ENCODE peak calls at places on chromosome 19, in five cellular contexts. I is K562, R is WTC11, Q is GM12878, Z is HepG2. L is an unnamed sample.

GRCh38 chr19:48310227-48310626 is 15.1 kb upstream of the EMP3 start:
- DNase-seq in I (no peak), R (no peak), Q (no peak), Z (peak), L (no peak)

GRCh38 chr19:48344892-48345291 is 18.8 kb downstream of the TMEM143 start:
- DNase-seq in I (peak), R (peak), Q (no peak), Z (no peak), L (no peak)

GRCh38 chr19:40599331-40600085 is 1.7 kb upstream of the LTBP4 start:
- DNase-seq in I (no peak), R (no peak), Q (no peak), Z (no peak), L (no peak)

GRCh38 chr19:38970664-38971532 is 4.6 kb downstream of the FBXO17 start:
- DNase-seq in I (no peak), R (no peak), Q (no peak), Z (no peak), L (no peak)

GRCh38 chr19:632228-633067 is 889 bp downstream of the POLRMT start:
- DNase-seq in I (peak), R (peak), Q (no peak), Z (peak), L (peak)

GRCh38 chr19:17775991-17776803 is 18.7 kb upstream of the B3GNT3 start:
- DNase-seq in I (no peak), R (no peak), Q (peak), Z (no peak), L (no peak)

GRCh38 chr19:44539236-44539819 is 9.9 kb upstream of the CEACAM20 start:
- DNase-seq in I (no peak), R (no peak), Q (no peak), Z (no peak), L (no peak)

GRCh38 chr19:29515233-29515619 is 10.6 kb upstream of the VSTM2B start:
- DNase-seq in I (no peak), R (no peak), Q (no peak), Z (no peak), L (no peak)

GRCh38 chr19:45356760-45357444 is 13.5 kb downstream of the ERCC2 start:
- DNase-seq in I (no peak), R (no peak), Q (no peak), Z (no peak), L (no peak)

GRCh38 chr19:43423779-43424178 is 9.1 kb downstream of the TEX101 start:
- DNase-seq in I (no peak), R (no peak), Q (no peak), Z (no peak), L (no peak)

GRCh38 chr19:17610384-17610783 is 54.9 kb downstream of the COLGALT1 start:
- DNase-seq in I (peak), R (no peak), Q (no peak), Z (peak), L (peak)

GRCh38 chr19:40800339-40800996 is 1.5 kb downstream of the EGLN2 start:
- DNase-seq in I (no peak), R (no peak), Q (no peak), Z (no peak), L (no peak)

GRCh38 chr19:42254850-42255765 is at the start of gene ERF:
- DNase-seq in I (peak), R (peak), Q (peak), Z (peak), L (peak)

GRCh38 chr19:42293539-42293938 is 8.4 kb upstream of the PRR19 start:
- DNase-seq in I (no peak), R (peak), Q (no peak), Z (no peak), L (no peak)

GRCh38 chr19:39093761-39094160 is 9.6 kb downstream of the ACP7 start:
- DNase-seq in I (no peak), R (no peak), Q (no peak), Z (no peak), L (peak)

GRCh38 chr19:751501-752341 is 809 bp downstream of the MISP start:
- DNase-seq in I (peak), R (no peak), Q (no peak), Z (peak), L (peak)

GRCh38 chr19:10587022-10587838 is at the start of gene AP1M2:
- DNase-seq in I (peak), R (peak), Q (no peak), Z (no peak), L (no peak)

GRCh38 chr19:46015961-46016425 is 6.9 kb downstream of the PGLYRP1 start:
- DNase-seq in I (no peak), R (no peak), Q (no peak), Z (no peak), L (no peak)

DNA sequence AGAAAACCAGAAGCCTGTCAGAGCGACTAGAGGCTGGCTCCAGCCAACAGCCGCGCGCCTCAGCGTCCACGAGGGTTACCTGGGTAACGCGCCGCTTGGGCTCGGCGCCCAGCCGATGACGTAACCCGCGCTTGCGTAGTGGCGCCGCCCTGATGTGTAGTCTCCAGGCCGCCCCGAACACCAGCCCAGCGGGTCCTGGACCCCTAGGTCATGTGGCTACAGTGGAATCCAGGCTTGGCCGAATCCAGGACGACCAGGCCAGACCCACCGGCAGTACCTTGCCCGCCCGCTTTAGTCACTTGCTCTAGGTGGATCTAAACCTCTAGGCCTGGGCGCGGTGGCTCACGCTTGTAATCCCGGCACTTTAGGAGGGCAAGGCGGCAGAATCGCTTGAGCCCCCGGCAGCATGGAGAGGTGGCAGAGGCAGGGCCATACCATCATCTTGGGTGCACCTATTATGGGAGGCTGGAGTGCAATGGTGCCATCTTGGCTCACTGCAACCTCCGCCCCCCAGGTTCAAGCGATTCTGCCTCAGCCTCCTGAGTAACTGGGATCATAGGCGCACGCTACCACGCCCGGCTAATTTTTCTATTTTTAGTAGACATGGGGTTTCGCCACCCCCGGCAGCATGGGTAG is 7.2 kb upstream of the ZNF606 start:
- DNase-seq in I (peak), R (peak), Q (no peak), Z (no peak), L (peak)
- TF ChIP-seq ESRRA in I (no peak), R (no peak), Q (no peak), Z (no peak), L (no peak)

GRCh38 chr19:36081385-36081784 is 26.7 kb downstream of the WDR62 start:
- DNase-seq in I (no peak), R (no peak), Q (no peak), Z (no peak), L (no peak)
- TF ChIP-seq ESRRA in I (no peak), R (no peak), Q (no peak), Z (no peak), L (no peak)

GRCh38 chr19:15469513-15470297 is 5.4 kb upstream of the RASAL3 start:
- DNase-seq in I (no peak), R (peak), Q (no peak), Z (no peak), L (no peak)
- TF ChIP-seq ESRRA in I (no peak), R (no peak), Q (no peak), Z (no peak), L (no peak)

GRCh38 chr19:15280915-15281683 is 48.9 kb upstream of the EPHX3 start:
- DNase-seq in I (peak), R (no peak), Q (no peak), Z (peak), L (peak)
- TF ChIP-seq ESRRA in I (no peak), R (no peak), Q (no peak), Z (no peak), L (no peak)

GRCh38 chr19:27891411-27891810 is 1321.5 kb downstream of the UQCRFS1 start:
- DNase-seq in I (no peak), R (no peak), Q (no peak), Z (no peak), L (no peak)

GRCh38 chr19:27887946-27888345 is 1325.0 kb downstream of the UQCRFS1 start:
- DNase-seq in I (no peak), R (no peak), Q (no peak), Z (no peak), L (no peak)

GRCh38 chr19:27890696-27891095 is 1322.3 kb downstream of the UQCRFS1 start:
- DNase-seq in I (no peak), R (no peak), Q (no peak), Z (no peak), L (no peak)

GRCh38 chr19:27890206-27890605 is 1322.7 kb downstream of the UQCRFS1 start:
- DNase-seq in I (no peak), R (no peak), Q (no peak), Z (no peak), L (no peak)

DNA sequence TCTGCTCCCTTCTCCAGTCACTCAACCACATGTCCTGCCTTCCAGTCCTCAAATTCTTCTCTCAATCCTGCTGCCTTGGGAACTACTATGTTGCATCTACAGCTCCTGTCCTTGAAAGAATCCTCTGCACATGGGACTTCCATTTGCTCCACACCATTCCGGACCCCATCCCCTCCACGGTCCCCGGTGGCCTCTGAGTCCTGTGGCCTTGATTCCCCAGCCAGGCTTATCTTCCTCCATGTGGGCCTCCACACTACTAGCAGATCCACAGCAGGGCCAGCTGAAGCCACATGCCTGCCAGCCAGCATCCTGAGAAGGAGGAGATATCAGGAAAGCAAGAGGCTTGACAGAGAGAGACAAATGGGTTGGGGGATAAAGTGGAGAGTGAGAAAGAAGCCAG is 1323.8 kb downstream of the UQCRFS1 start:
- DNase-seq in I (no peak), R (no peak), Q (no peak), Z (no peak), L (no peak)
- TF ChIP-seq ESRRA in I (no peak), R (no peak), Q (no peak), Z (no peak), L (no peak)

GRCh38 chr19:5828661-5829566 is 10.6 kb downstream of the FUT6 start:
- DNase-seq in I (peak), R (peak), Q (no peak), Z (no peak), L (no peak)
- TF ChIP-seq ESRRA in I (no peak), R (no peak), Q (no peak), Z (no peak), L (no peak)

GRCh38 chr19:32363632-32364031 is 18.2 kb downstream of the ZNF507 start:
- DNase-seq in I (no peak), R (no peak), Q (no peak), Z (no peak), L (no peak)
- TF ChIP-seq ESRRA in I (no peak), R (no peak), Q (no peak), Z (no peak), L (no peak)